ENCODE peak calls at places on chromosomes 7 and 10, in four cellular contexts. Z, T, P and C are unnamed samples.

GRCh38 chr10:30114871-30115270 is 55.5 kb upstream of the JCAD start:
- DNase-seq in P (peak), T (no peak), Z (no peak), C (peak)

GRCh38 chr7:155533120-155533826 is 13.1 kb downstream of the CNPY1 start:
- DNase-seq in P (no peak), Z (peak), T (no peak), C (peak)

GRCh38 chr10:34721201-34721840 is 93.8 kb downstream of the PARD3 start:
- DNase-seq in Z (no peak), P (peak), T (no peak), C (no peak)

GRCh38 chr10:109968954-109969644 is 38.7 kb upstream of the ADD3 start:
- DNase-seq in P (no peak), T (no peak), Z (no peak), C (no peak)

GRCh38 chr7:18866359-18867036 is 250.9 kb downstream of the TWIST1 start:
- DNase-seq in T (no peak), P (peak), Z (no peak), C (peak)

GRCh38 chr7:134996097-134996550 is 9.8 kb downstream of the AGBL3 start:
- DNase-seq in P (peak), T (no peak), Z (no peak), C (no peak)

GRCh38 chr7:127943541-127944521 is 87.4 kb downstream of the LRRC4 start:
- DNase-seq in Z (no peak), P (peak), T (no peak), C (no peak)

GRCh38 chr10:3412071-3412582 is 239.5 kb upstream of the PITRM1 start:
- DNase-seq in T (no peak), P (no peak), Z (no peak), C (no peak)

GRCh38 chr7:87933605-87933952 is 472 bp upstream of the ADAM22 start:
- DNase-seq in P (no peak), T (no peak), Z (no peak), C (no peak)

GRCh38 chr7:22452142-22452763 is 47.7 kb downstream of the STEAP1B start:
- DNase-seq in Z (peak), T (peak), P (no peak), C (peak)

GRCh38 chr7:96085953-96086352 is 235.9 kb downstream of the SLC25A13 start:
- DNase-seq in P (no peak), Z (no peak), T (no peak), C (no peak)

GRCh38 chr10:123083811-123084210 is 52.0 kb upstream of the HMX3 start:
- DNase-seq in Z (no peak), T (no peak), P (no peak), C (no peak)

GRCh38 chr10:35913628-35914027 is 271.5 kb upstream of the FZD8 start:
- DNase-seq in Z (no peak), T (no peak), P (peak), C (peak)

GRCh38 chr10:100600218-100600617 is 64.5 kb downstream of the HIF1AN start:
- DNase-seq in P (no peak), Z (no peak), T (no peak), C (no peak)

DNA sequence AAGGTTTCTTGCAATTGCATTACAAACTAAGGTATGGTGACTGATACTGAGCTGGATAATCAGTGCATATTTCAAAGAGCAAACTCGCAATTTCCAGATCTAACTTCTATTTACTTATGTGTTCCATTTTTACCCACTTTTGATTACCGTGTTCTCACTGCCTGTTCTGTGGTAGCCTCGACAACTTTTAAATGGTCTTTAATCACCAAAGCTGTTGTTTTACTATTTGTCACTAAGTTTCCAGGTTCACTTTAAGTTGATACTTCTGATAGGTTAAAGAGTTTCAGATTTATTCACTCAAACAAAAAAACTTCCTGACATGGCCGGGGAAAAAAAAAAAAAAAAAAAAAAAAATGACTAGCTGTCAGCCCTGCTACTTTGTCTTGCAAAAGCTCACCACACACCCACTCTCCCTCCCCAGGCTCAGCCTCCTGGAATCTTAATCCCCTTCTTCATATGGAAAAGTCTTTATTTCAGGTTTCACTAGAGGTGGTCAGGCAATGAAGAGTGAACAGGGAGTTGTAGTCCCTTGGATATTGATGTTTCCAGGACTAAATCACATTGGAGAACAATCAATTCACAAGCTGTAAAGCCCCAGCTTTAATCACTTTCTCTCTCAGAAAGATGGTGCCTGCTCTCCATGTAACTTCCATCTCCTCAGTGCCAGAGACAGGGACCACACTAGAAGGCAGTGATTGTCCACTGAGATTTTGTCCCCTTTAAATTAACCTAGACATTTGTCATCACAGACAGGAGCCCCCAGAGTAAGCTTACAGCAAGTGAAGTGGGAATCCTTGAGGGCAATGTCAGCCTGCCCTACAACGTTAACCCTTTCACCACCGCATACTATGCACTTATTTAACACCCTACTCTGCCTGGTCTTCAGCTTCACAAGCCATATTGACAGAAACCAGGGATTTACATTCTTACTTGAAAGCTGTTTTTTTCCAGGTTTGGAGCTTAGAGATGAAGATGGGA is 749.1 kb upstream of the SORCS1 start:
- DNase-seq in P (no peak), Z (peak), T (peak), C (no peak)
- H3K14ac ChIP-seq in P (no peak), Z (no peak), T (no peak), C (no peak)

DNA sequence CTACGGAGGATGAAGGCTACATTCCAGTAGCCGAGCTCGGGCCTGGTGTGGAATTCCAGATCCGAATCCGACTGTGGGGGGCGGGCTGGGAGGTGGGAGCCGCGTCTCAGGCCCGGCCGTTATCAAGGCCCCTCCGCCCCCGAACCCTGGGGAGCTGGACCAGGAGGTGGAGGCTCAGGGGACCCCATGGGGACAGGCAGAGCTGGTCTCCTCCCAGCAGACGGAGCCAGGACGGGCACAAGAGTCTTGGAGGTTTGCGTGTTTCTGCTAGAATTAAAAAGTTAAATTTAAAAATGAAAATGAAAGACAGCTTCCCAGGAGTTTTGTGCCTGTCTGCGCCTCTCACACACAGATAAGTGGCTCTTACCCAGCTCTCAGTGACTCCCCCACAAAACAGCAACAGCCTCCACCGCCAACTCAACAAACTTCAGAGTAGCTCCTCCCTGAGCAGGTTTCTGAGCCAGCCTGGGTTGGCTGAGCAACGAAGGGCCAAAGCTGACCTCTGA is 5.1 kb upstream of the UTF1 start:
- DNase-seq in Z (no peak), T (no peak), P (no peak), C (no peak)
- H3K18ac ChIP-seq in Z (peak), T (no peak), P (no peak), C (no peak)

DNA sequence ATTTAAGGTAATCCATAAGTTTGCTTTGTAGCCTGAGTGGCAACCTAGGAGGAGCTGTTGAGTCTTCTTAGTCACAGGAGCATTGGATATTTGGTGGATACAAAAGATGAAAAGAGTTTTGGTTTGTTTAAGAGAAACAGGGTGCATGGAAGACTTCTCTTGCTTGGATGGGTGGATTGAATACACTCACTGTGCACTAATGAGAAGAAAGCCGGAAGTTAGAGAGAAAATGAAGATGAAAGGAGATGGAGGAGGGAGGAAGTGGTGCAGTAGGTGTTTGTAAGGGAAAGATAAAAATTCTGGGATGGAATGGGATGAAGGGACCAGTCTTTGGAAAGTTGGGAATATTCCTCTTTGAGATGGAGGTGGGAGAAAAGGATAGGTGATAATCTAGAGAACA is 7.7 kb downstream of the MDFIC start:
- DNase-seq in Z (no peak), P (no peak), T (no peak), C (no peak)
- H2BK120ac ChIP-seq in Z (no peak), P (no peak), T (no peak), C (no peak)

DNA sequence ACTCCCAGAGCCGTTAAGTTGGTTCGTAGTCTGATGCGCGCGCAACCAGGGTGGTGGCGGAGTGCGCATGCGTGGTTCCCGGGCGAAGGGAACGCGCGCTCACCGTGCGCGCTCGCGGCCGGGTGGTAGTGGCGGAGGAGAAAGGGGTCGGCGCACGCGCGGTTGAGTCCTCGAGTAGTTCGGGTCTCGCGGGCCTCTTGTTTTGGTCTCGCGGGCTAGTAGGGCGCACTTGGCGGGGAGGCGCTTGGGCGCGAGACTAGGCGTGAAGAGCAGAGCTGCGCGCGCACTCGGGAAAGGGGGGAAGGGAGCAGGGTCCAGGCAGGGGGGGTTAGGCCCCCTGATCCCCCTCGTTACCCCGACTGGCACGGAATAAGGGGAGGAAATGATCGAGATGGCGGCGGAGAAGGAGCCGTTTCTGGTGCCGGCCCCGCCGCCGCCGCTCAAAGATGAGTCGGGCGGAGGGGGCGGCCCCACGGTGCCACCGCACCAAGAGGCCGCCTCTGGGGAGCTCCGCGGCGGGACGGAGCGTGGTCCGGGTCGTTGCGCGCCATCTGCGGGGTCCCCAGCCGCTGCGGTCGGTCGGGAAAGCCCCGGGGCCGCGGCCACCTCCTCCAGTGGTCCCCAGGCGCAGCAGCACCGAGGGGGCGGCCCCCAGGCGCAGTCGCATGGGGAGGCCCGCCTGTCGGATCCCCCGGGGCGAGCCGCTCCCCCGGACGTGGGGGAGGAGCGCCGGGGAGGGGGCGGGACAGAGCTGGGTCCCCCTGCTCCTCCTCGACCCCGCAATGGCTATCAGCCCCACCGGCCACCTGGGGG is at the start of gene MEPCE:
- DNase-seq in T (peak), Z (peak), P (peak), C (peak)
- H3K14ac ChIP-seq in T (peak), Z (peak), P (peak), C (peak)

GRCh38 chr10:119526149-119526548 is 16.4 kb downstream of the RGS10 start:
- DNase-seq in Z (no peak), T (no peak), P (peak), C (no peak)

GRCh38 chr10:119524720-119525070 is 17.8 kb downstream of the RGS10 start:
- DNase-seq in P (no peak), Z (no peak), T (no peak), C (no peak)

GRCh38 chr10:119523916-119524719 is 18.4 kb downstream of the RGS10 start:
- DNase-seq in T (no peak), P (no peak), Z (no peak), C (no peak)

GRCh38 chr10:119525116-119525515 is 17.4 kb downstream of the RGS10 start:
- DNase-seq in T (no peak), Z (no peak), P (no peak), C (peak)

GRCh38 chr10:119526606-119527592 is 15.6 kb downstream of the RGS10 start:
- DNase-seq in P (peak), Z (no peak), T (no peak), C (no peak)
- H3K18ac ChIP-seq in P (peak), Z (no peak), T (no peak), C (no peak)

DNA sequence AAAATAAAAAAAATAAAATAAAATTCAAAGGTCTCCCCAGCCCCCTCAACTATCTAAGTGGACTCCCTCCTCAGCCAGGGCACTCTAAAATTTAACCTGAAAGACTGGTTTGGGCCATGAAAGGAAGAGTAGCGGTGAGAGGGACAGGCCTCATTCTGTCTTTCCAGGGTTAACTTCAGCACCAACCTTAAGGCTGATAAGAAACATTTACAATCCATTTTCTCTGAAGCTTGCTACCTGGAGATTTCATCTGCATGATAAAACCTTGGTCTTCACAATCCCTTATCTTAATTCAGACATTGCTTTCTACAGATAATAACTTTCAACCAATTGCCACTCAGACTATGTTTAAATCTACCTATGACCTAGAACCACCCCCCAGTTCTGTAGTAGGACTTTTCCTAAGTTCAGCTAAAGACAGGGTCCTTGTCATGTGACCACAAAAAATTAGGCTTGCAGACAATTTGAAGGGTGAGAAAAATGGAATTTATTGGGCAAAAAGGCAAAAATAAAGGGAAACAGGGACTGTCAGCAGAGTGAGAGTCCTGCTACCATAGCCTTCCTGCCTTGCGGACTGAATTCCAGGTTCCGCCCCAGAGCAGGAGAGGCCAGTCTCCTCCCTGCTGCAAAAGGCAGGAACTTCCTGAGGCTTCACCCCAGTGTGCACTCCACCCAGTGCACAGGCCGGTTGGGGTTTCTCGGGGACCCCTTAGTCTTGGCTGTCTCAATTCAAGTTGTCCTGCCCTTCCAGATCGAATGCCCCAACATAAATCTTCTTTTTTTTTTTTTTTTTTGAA is 26.0 kb downstream of the AGK start:
- DNase-seq in P (no peak), Z (no peak), T (no peak), C (no peak)
- H2BK120ac ChIP-seq in P (no peak), Z (no peak), T (no peak), C (no peak)